ENCODE peak calls at places on chromosome 15, in five cellular contexts. One of them, this sample, is unnamed.
A peak's percentile ranks its signal among the peaks of the same experiment; 100 is the strongest.

GRCh38 chr15:57340673-57341259 is 35.5 kb upstream of the CGNL1 start:
- DNase-seq in K562: peak; percentile 58
- DNase-seq in H1: no peak
- DNase-seq in HepG2: peak; percentile 42
- DNase-seq in GM12878: peak; percentile 15
- DNase-seq in this sample: peak; percentile 56

GRCh38 chr15:77695548-77695947 is 62.8 kb upstream of the LINGO1 start:
- DNase-seq in HepG2: no peak
- DNase-seq in K562: no peak
- DNase-seq in GM12878: no peak
- DNase-seq in H1: no peak
- DNase-seq in this sample: no peak

GRCh38 chr15:78841307-78841706 is 30.0 kb upstream of the ADAMTS7 start:
- DNase-seq in HepG2: no peak
- DNase-seq in K562: no peak
- DNase-seq in GM12878: no peak
- DNase-seq in H1: no peak
- DNase-seq in this sample: no peak

GRCh38 chr15:62066663-62067447 is at the start of gene C2CD4A:
- DNase-seq in H1: peak; percentile 87
- DNase-seq in HepG2: peak; percentile 88
- DNase-seq in GM12878: no peak
- DNase-seq in K562: no peak
- DNase-seq in this sample: peak; percentile 70

GRCh38 chr15:81166949-81167816 is 29.5 kb upstream of the IL16 start:
- DNase-seq in H1: no peak
- DNase-seq in GM12878: no peak
- DNase-seq in HepG2: no peak
- DNase-seq in K562: peak; percentile 80
- DNase-seq in this sample: no peak

GRCh38 chr15:36415643-36416042 is 163.8 kb upstream of the CDIN1 start:
- DNase-seq in H1: no peak
- DNase-seq in HepG2: no peak
- DNase-seq in GM12878: no peak
- DNase-seq in K562: no peak
- DNase-seq in this sample: no peak

GRCh38 chr15:81003023-81003350 is 2.3 kb downstream of the TLNRD1 start:
- DNase-seq in GM12878: no peak
- DNase-seq in H1: no peak
- DNase-seq in K562: no peak
- DNase-seq in HepG2: no peak
- DNase-seq in this sample: no peak

GRCh38 chr15:84983711-84984110 is 2.1 kb downstream of the PDE8A start:
- DNase-seq in GM12878: no peak
- DNase-seq in K562: no peak
- DNase-seq in HepG2: no peak
- DNase-seq in H1: no peak
- DNase-seq in this sample: no peak

GRCh38 chr15:66721020-66721419 is 19.0 kb downstream of the SMAD6 start:
- DNase-seq in K562: no peak
- DNase-seq in HepG2: no peak
- DNase-seq in H1: no peak
- DNase-seq in GM12878: no peak
- DNase-seq in this sample: no peak

GRCh38 chr15:29162411-29162810 is 107.2 kb downstream of the NSMCE3 start:
- DNase-seq in K562: no peak
- DNase-seq in H1: no peak
- DNase-seq in GM12878: no peak
- DNase-seq in HepG2: no peak
- DNase-seq in this sample: no peak

GRCh38 chr15:72375501-72375845 is 341 bp downstream of the HEXA start:
- DNase-seq in K562: peak; percentile 27
- DNase-seq in H1: no peak
- DNase-seq in GM12878: no peak
- DNase-seq in HepG2: no peak
- DNase-seq in this sample: no peak

GRCh38 chr15:30992465-30992864 is 1.0 kb upstream of the MTMR10 start:
- DNase-seq in K562: no peak
- DNase-seq in H1: no peak
- DNase-seq in HepG2: peak; percentile 27
- DNase-seq in GM12878: no peak
- DNase-seq in this sample: no peak

GRCh38 chr15:67196672-67197363 is 57.6 kb downstream of the AAGAB start:
- DNase-seq in K562: peak; percentile 7
- DNase-seq in GM12878: no peak
- DNase-seq in H1: no peak
- DNase-seq in HepG2: no peak
- DNase-seq in this sample: no peak

GRCh38 chr15:81194723-81195122 is 2.0 kb upstream of the IL16 start:
- DNase-seq in H1: no peak
- DNase-seq in HepG2: no peak
- DNase-seq in K562: no peak
- DNase-seq in GM12878: no peak
- DNase-seq in this sample: no peak

GRCh38 chr15:33045066-33045810 is 149.3 kb downstream of the FMN1 start:
- DNase-seq in H1: no peak
- DNase-seq in GM12878: no peak
- DNase-seq in HepG2: no peak
- DNase-seq in K562: no peak
- DNase-seq in this sample: no peak

GRCh38 chr15:43516185-43516584 is 1.2 kb upstream of the MAP1A start:
- DNase-seq in K562: no peak
- DNase-seq in GM12878: no peak
- DNase-seq in HepG2: no peak
- DNase-seq in H1: no peak
- DNase-seq in this sample: no peak

GRCh38 chr15:83284563-83285283 is at the start of gene BNC1:
- DNase-seq in HepG2: no peak
- DNase-seq in GM12878: no peak
- DNase-seq in K562: no peak
- DNase-seq in H1: peak; percentile 62
- DNase-seq in this sample: no peak

GRCh38 chr15:56794150-56794922 is 61.0 kb upstream of the ZNF280D start:
- DNase-seq in H1: no peak
- DNase-seq in GM12878: no peak
- DNase-seq in K562: no peak
- DNase-seq in HepG2: no peak
- DNase-seq in this sample: no peak

GRCh38 chr15:101068961-101069734 is 150.0 kb downstream of the LRRK1 start:
- DNase-seq in HepG2: peak; percentile 87
- DNase-seq in H1: peak; percentile 85
- DNase-seq in GM12878: no peak
- DNase-seq in K562: peak; percentile 13
- DNase-seq in this sample: no peak

GRCh38 chr15:56765252-56765651 is 31.9 kb upstream of the ZNF280D start:
- DNase-seq in HepG2: no peak
- DNase-seq in GM12878: no peak
- DNase-seq in K562: no peak
- DNase-seq in H1: no peak
- DNase-seq in this sample: no peak

GRCh38 chr15:79035111-79035601 is 55.4 kb downstream of the RASGRF1 start:
- DNase-seq in H1: no peak
- DNase-seq in GM12878: peak; percentile 31
- DNase-seq in HepG2: no peak
- DNase-seq in K562: no peak
- DNase-seq in this sample: no peak

GRCh38 chr15:51161491-51162260 is 67.0 kb upstream of the TNFAIP8L3 start:
- DNase-seq in H1: no peak
- DNase-seq in HepG2: no peak
- DNase-seq in K562: no peak
- DNase-seq in GM12878: no peak
- DNase-seq in this sample: no peak

GRCh38 chr15:63381301-63382192 is at the start of gene CA12:
- DNase-seq in H1: peak; percentile 74
- DNase-seq in GM12878: no peak
- DNase-seq in K562: no peak
- DNase-seq in HepG2: peak; percentile 28
- DNase-seq in this sample: no peak
- TF ChIP-seq POLR2A in H1: no peak
- TF ChIP-seq POLR2A in GM12878: no peak
- TF ChIP-seq POLR2A in K562: no peak
- TF ChIP-seq POLR2A in HepG2: no peak
- TF ChIP-seq POLR2A in this sample: no peak

GRCh38 chr15:92881838-92882696 is 18.1 kb upstream of the CHD2 start:
- DNase-seq in H1: peak; percentile 98
- DNase-seq in GM12878: peak; percentile 100
- DNase-seq in HepG2: peak; percentile 99
- DNase-seq in K562: peak; percentile 99
- DNase-seq in this sample: peak; percentile 99

GRCh38 chr15:92881570-92881837 is 18.6 kb upstream of the CHD2 start:
- DNase-seq in H1: no peak
- DNase-seq in GM12878: no peak
- DNase-seq in K562: no peak
- DNase-seq in HepG2: no peak
- DNase-seq in this sample: no peak

GRCh38 chr15:92880796-92881569 is 19.1 kb upstream of the CHD2 start:
- DNase-seq in K562: no peak
- DNase-seq in H1: no peak
- DNase-seq in HepG2: no peak
- DNase-seq in GM12878: no peak
- DNase-seq in this sample: no peak

GRCh38 chr15:92878593-92879053 is 21.5 kb upstream of the CHD2 start:
- DNase-seq in HepG2: no peak
- DNase-seq in GM12878: no peak
- DNase-seq in H1: no peak
- DNase-seq in K562: peak; percentile 74
- DNase-seq in this sample: no peak

GRCh38 chr15:92879949-92880725 is 20.0 kb upstream of the CHD2 start:
- DNase-seq in GM12878: no peak
- DNase-seq in HepG2: no peak
- DNase-seq in K562: no peak
- DNase-seq in H1: no peak
- DNase-seq in this sample: no peak
- TF ChIP-seq ZNF274 in GM12878: no peak
- TF ChIP-seq ZNF274 in HepG2: no peak
- TF ChIP-seq ZNF274 in K562: no peak
- TF ChIP-seq ZNF274 in H1: no peak
- TF ChIP-seq ZNF274 in this sample: no peak

GRCh38 chr15:41416742-41417417 is at the start of gene RTF1:
- DNase-seq in H1: peak; percentile 100
- DNase-seq in HepG2: peak; percentile 78
- DNase-seq in K562: peak; percentile 97
- DNase-seq in GM12878: peak; percentile 52
- DNase-seq in this sample: peak; percentile 71
- TF ChIP-seq POLR2A in H1: peak; percentile 53
- TF ChIP-seq POLR2A in HepG2: peak; percentile 74
- TF ChIP-seq POLR2A in K562: peak; percentile 91
- TF ChIP-seq POLR2A in GM12878: peak; percentile 92
- TF ChIP-seq POLR2A in this sample: peak; percentile 75

DNA sequence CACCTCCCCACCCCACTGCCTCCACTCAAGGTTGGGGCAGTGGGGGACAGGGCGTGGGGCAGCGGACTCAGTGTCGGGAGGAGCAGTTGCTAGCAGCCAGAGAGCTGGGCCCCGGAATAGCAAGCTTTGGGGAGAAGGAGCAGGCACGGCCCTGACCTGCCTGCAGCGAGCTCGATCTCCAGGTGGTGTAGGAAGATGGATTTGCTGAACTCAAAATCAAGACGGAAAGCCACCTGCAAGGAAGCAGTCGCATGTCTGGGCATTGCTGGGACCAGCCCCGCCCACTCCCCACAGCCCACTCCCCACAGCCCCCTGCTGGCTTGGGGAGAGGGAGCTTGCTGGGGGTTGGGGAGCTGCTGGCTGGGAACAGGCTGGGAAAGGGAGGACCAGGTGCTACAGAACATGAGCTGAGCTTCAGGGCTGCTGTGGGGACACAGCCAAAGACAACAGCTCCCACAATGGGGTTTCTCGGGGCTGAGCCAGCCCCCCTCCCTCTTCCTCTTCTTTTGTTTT is 38.0 kb downstream of the FEM1B start:
- DNase-seq in GM12878: no peak
- DNase-seq in K562: no peak
- DNase-seq in HepG2: no peak
- DNase-seq in H1: peak; percentile 76
- DNase-seq in this sample: no peak
- TF ChIP-seq ZNF274 in GM12878: no peak
- TF ChIP-seq ZNF274 in K562: no peak
- TF ChIP-seq ZNF274 in HepG2: no peak
- TF ChIP-seq ZNF274 in H1: no peak
- TF ChIP-seq ZNF274 in this sample: no peak

GRCh38 chr15:63370764-63371163 is 10.9 kb downstream of the CA12 start:
- DNase-seq in K562: no peak
- DNase-seq in GM12878: no peak
- DNase-seq in HepG2: no peak
- DNase-seq in H1: no peak
- DNase-seq in this sample: no peak

GRCh38 chr15:63372753-63373152 is 8.9 kb downstream of the CA12 start:
- DNase-seq in GM12878: no peak
- DNase-seq in K562: no peak
- DNase-seq in HepG2: no peak
- DNase-seq in H1: no peak
- DNase-seq in this sample: no peak

GRCh38 chr15:63371297-63371918 is 10.2 kb downstream of the CA12 start:
- DNase-seq in K562: no peak
- DNase-seq in H1: no peak
- DNase-seq in GM12878: no peak
- DNase-seq in HepG2: no peak
- DNase-seq in this sample: no peak

GRCh38 chr15:63373330-63373729 is 8.3 kb downstream of the CA12 start:
- DNase-seq in HepG2: no peak
- DNase-seq in K562: no peak
- DNase-seq in H1: no peak
- DNase-seq in GM12878: no peak
- DNase-seq in this sample: no peak

GRCh38 chr15:63372018-63372705 is 9.5 kb downstream of the CA12 start:
- DNase-seq in K562: peak; percentile 63
- DNase-seq in H1: no peak
- DNase-seq in GM12878: no peak
- DNase-seq in HepG2: no peak
- DNase-seq in this sample: peak; percentile 38
- TF ChIP-seq POLR2A in K562: no peak
- TF ChIP-seq POLR2A in H1: no peak
- TF ChIP-seq POLR2A in GM12878: no peak
- TF ChIP-seq POLR2A in HepG2: no peak
- TF ChIP-seq POLR2A in this sample: no peak

DNA sequence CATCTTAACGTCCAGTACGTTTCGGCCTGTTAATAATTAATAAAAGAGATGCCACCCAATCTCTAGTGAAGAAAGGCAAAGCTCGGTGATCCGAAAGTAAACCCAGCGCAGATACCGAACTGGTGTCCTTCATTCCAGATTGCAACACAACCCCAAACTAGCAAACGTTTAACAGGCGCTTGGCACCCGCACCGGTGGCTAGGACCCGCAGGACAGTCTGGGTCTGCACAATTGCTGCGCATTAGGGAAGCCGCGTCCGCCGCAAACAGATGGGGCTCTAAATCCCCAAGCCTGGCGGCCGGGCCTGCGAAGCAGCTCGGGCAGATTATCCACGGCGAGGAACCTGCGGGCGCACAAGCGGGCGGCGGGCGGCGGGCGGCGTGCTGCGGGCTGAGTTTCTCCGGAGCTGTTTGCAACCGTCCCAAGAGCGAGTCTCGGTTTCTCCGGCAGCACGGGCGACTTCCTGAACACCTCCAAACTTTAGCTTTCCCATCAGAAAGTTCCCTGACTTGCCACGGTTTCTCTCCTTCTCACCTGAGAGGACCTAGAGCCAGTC is 112.1 kb upstream of the ICE2 start:
- DNase-seq in H1: peak; percentile 78
- DNase-seq in HepG2: peak; percentile 96
- DNase-seq in K562: no peak
- DNase-seq in GM12878: no peak
- DNase-seq in this sample: no peak
- TF ChIP-seq ZNF274 in H1: no peak
- TF ChIP-seq ZNF274 in HepG2: no peak
- TF ChIP-seq ZNF274 in K562: no peak
- TF ChIP-seq ZNF274 in GM12878: no peak
- TF ChIP-seq ZNF274 in this sample: no peak

This sample was measured in HCT116.